ENCODE peak calls at places on chromosomes 6 and 20, in seven cellular contexts. L, Z, T, G, P, H and W are unnamed samples.

GRCh38 chr6:33802186-33803061 is 1.4 kb downstream of the MLN start:
- DNase-seq in L (no peak), H (no peak), P (no peak), Z (no peak), T (no peak), G (no peak), W (no peak)

GRCh38 chr6:127952831-127953230 is 52.0 kb upstream of the THEMIS start:
- DNase-seq in H (no peak), T (no peak), Z (no peak), P (no peak), G (no peak), L (no peak), W (no peak)

GRCh38 chr20:32348207-32348606 is 9.9 kb upstream of the ASXL1 start:
- DNase-seq in P (no peak), G (no peak), H (no peak), L (no peak), Z (no peak), T (no peak), W (no peak)

GRCh38 chr6:141653590-141653989 is 479.1 kb upstream of the GJE1 start:
- DNase-seq in L (no peak), G (no peak), Z (no peak), T (no peak), P (no peak), H (no peak), W (no peak)

GRCh38 chr20:61056627-61057312 is 195.3 kb upstream of the CDH4 start:
- DNase-seq in P (no peak), H (no peak), Z (no peak), G (no peak), T (no peak), L (no peak), W (no peak)

GRCh38 chr6:110529907-110530306 is 53.5 kb upstream of the SLC22A16 start:
- DNase-seq in L (peak), T (no peak), Z (no peak), G (no peak), P (no peak), H (no peak), W (no peak)

GRCh38 chr6:42407379-42407778 is 44.3 kb downstream of the TRERF1 start:
- DNase-seq in H (no peak), G (no peak), P (no peak), Z (no peak), L (peak), T (no peak), W (no peak)

GRCh38 chr20:64136004-64136710 is 28.1 kb upstream of the MYT1 start:
- DNase-seq in T (peak), P (peak), L (no peak), Z (no peak), G (no peak), H (no peak), W (no peak)

GRCh38 chr6:143222310-143222709 is 161.6 kb downstream of the AIG1 start:
- DNase-seq in Z (no peak), G (no peak), H (no peak), T (no peak), L (no peak), P (no peak), W (no peak)

GRCh38 chr6:46098678-46099077 is 31.1 kb upstream of the ENPP4 start:
- DNase-seq in H (no peak), G (no peak), L (no peak), T (peak), P (peak), Z (peak), W (no peak)

GRCh38 chr20:12180107-12180661 is 262.5 kb downstream of the BTBD3 start:
- DNase-seq in G (no peak), Z (no peak), H (no peak), L (no peak), P (no peak), T (no peak), W (no peak)

GRCh38 chr20:19799325-19799724 is 41.3 kb downstream of the RIN2 start:
- DNase-seq in T (no peak), G (no peak), P (no peak), Z (no peak), L (no peak), H (no peak), W (no peak)

GRCh38 chr6:20746805-20747204 is 212.5 kb downstream of the CDKAL1 start:
- DNase-seq in Z (no peak), G (no peak), T (no peak), P (no peak), L (no peak), H (no peak), W (no peak)

GRCh38 chr6:12490376-12490903 is 200.3 kb downstream of the EDN1 start:
- DNase-seq in G (no peak), L (no peak), Z (no peak), P (no peak), T (no peak), H (no peak), W (no peak)

GRCh38 chr6:3852391-3852790 is 3.2 kb downstream of the FAM50B start:
- DNase-seq in H (no peak), Z (no peak), G (no peak), P (no peak), L (no peak), T (no peak), W (no peak)

GRCh38 chr6:120903836-120904235 is 430.4 kb downstream of the TBC1D32 start:
- DNase-seq in Z (no peak), L (no peak), H (no peak), P (no peak), G (no peak), T (no peak), W (no peak)

GRCh38 chr20:48478370-48478769 is 349.4 kb downstream of the PREX1 start:
- DNase-seq in G (no peak), Z (no peak), P (no peak), H (no peak), T (no peak), L (no peak), W (peak)

GRCh38 chr6:28648878-28649375 is 123.2 kb downstream of the GPX5 start:
- DNase-seq in H (no peak), T (no peak), Z (no peak), L (no peak), P (no peak), G (no peak), W (no peak)

DNA sequence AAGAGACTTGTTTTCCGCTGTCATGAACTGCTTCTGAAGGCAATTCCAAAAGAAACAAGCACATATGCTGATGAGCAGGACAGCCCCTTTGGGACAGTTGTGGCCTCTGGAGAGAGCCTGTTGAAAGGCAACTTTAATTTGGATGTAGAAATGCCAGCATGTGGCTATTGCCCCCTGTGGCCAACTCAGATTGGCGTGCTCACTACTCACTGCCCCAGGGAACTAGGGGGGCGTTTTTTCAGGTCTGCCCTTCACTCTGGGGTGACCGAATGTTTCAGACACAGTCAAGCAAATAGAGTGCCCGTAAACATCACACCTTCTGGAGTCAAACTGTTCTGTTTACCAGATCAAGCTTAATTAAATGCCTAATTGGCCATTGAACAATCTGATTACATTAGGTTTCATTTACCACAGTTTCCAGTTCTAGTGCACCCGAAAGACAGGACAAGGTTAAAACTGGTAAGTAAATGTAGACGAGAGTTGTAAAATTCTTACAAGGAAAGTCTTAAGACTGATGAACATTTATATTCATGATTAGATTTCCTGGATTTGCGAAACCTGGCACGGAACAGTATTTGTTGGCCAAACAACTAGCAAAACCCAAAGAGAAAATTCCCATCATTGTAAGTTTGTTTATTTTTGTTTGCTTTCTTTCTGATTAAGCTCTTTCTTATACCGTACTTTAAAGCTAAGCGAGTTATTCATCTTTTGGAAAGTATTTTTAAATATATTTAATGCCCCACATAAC is 75.9 kb upstream of the SYNJ2 start:
- DNase-seq in Z (peak), G (no peak), P (no peak), H (no peak), T (no peak), L (no peak), W (no peak)
- TF ChIP-seq CTCF in Z (no peak), G (no peak), P (no peak), H (no peak), T (no peak), L (no peak), W (no peak)

GRCh38 chr20:23244207-23244915 is 106.2 kb upstream of the NXT1 start:
- DNase-seq in G (no peak), Z (no peak), H (peak), L (no peak), T (no peak), P (peak), W (no peak)
- TF ChIP-seq CTCF in G (no peak), Z (no peak), H (no peak), L (no peak), T (no peak), P (no peak), W (no peak)

DNA sequence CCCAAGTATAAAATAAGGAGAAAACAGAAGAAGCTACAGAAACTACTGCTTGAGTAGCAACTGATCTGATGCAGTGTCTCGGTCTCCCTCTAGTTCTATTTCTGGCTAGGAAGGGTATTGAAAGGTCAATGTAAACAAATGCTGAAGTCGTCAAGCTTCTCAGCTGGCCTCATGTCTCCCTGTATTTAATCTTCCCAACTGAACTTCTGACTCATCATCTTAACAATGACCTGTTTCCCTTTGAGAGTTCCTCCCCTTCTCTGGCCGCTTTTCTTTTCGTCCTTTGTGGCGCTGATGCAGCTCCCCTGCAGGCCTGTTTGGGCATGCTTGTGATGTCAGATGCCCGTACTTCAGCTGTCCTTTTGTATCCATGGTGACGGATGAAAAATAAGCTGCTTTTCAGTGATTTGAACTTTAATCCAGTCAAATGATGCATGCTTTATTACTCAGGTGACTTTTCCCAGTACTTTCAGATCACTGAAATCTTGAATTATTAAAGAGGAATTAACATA is 7.8 kb upstream of the LCA5 start:
- DNase-seq in Z (peak), P (peak), L (peak), T (peak), H (no peak), G (no peak), W (peak)
- TF ChIP-seq CTCF in Z (peak), P (peak), L (peak), T (peak), H (no peak), G (no peak), W (peak)

GRCh38 chr20:37527638-37528441 is at the start of gene BLCAP:
- DNase-seq in G (peak), Z (peak), T (peak), L (peak), P (peak), H (peak), W (peak)

GRCh38 chr20:37530696-37531095 is 3.0 kb upstream of the BLCAP start:
- DNase-seq in T (no peak), L (no peak), Z (no peak), P (no peak), H (no peak), G (no peak), W (no peak)

GRCh38 chr20:37529968-37530600 is 2.4 kb upstream of the BLCAP start:
- DNase-seq in H (no peak), P (no peak), Z (no peak), T (no peak), L (no peak), G (no peak), W (no peak)

GRCh38 chr20:37528442-37529213 is 952 bp upstream of the BLCAP start:
- DNase-seq in H (no peak), G (no peak), Z (no peak), P (no peak), T (no peak), L (no peak), W (no peak)

GRCh38 chr20:37529214-37529967 is 1.7 kb upstream of the BLCAP start:
- DNase-seq in H (no peak), L (no peak), T (no peak), Z (no peak), G (no peak), P (no peak), W (no peak)
- TF ChIP-seq CTCF in H (no peak), L (no peak), T (no peak), Z (no peak), G (no peak), P (no peak), W (peak)

GRCh38 chr20:10060223-10060622 is 25.4 kb downstream of the ANKEF1 start:
- DNase-seq in Z (no peak), L (no peak), P (no peak), H (peak), T (no peak), G (no peak), W (no peak)
- TF ChIP-seq CTCF in Z (no peak), L (no peak), P (no peak), H (no peak), T (no peak), G (no peak), W (no peak)

DNA sequence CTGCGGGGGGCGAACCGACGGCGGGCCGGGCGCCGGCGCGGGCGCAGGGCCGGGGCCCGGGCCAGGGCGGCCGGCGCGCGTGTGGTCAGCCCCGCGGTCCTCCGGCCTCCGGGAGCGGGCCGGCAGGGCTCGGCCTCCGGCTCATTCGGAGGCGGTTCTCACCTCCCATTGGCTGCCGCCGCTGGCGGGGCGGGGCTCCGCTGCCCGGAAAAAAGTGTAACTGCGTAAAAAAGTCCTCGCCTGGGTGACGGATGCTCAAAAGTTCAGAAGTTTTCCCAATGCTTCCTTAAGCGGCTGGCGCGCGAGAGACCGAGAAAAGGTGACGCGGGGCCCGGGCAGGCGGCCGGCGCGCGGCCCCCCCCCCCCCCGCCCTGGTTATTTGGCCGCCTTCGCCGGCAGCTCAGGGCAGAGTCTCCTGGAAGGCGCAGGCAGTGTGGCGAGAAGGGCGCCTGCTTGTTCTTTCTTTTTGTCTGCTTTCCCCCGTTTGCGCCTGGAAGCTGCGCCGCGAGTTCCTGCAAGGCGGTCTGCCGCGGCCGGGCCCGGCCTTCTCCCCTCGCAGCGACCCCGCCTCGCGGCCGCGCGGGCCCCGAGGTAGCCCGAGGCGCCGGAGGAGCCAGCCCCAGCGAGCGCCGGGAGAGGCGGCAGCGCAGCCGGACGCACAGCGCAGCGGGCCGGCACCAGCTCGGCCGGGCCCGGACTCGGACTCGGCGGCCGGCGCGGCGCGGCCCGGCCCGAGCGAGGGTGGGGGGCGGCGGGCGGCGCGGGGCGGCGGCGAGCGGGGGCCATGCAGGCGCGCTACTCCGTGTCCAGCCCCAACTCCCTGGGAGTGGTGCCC is at the start of gene FOXC1:
- DNase-seq in H (no peak), L (peak), P (peak), Z (peak), T (peak), G (no peak), W (peak)
- TF ChIP-seq CTCF in H (no peak), L (no peak), P (no peak), Z (no peak), T (no peak), G (no peak), W (no peak)

GRCh38 chr6:154274175-154274574 is 82.4 kb downstream of the IPCEF1 start:
- DNase-seq in G (no peak), P (no peak), T (no peak), L (no peak), Z (no peak), H (no peak), W (no peak)

GRCh38 chr6:154276810-154277577 is 79.6 kb downstream of the IPCEF1 start:
- DNase-seq in P (no peak), G (no peak), L (no peak), Z (no peak), T (no peak), H (no peak), W (peak)

GRCh38 chr6:154277578-154278128 is 79.0 kb downstream of the IPCEF1 start:
- DNase-seq in H (no peak), P (no peak), G (no peak), Z (no peak), L (no peak), T (no peak), W (no peak)
- TF ChIP-seq CTCF in H (no peak), P (no peak), G (no peak), Z (no peak), L (no peak), T (no peak), W (no peak)